ENCODE peak calls at places on chromosomes 4 and X, in eight cellular contexts. One of them, this sample, is unnamed.

GRCh38 chr4:173859091-173859713 is 329.2 kb upstream of the HAND2 start:
- DNase-seq in astrocyte: no peak
- DNase-seq in GM03348: no peak
- DNase-seq in lower leg skin: no peak
- DNase-seq in HT1080: no peak
- DNase-seq in NCI-H82: no peak
- DNase-seq in stimulated activated CD4-positive, alpha-beta T cell treated with anti-CD3 and anti-CD28 coated beads, Interleukin-2, amount 100 ng/mL, for 48 hours: no peak
- DNase-seq in endothelial cell: no peak
- DNase-seq in this sample: no peak

GRCh38 chrX:124260845-124261244 is 71.6 kb upstream of the TEX13D start:
- DNase-seq in astrocyte: no peak
- DNase-seq in HT1080: no peak
- DNase-seq in endothelial cell: no peak
- DNase-seq in GM03348: no peak
- DNase-seq in stimulated activated CD4-positive, alpha-beta T cell treated with anti-CD3 and anti-CD28 coated beads, Interleukin-2, amount 100 ng/mL, for 48 hours: no peak
- DNase-seq in lower leg skin: no peak
- DNase-seq in NCI-H82: no peak
- DNase-seq in this sample: no peak

GRCh38 chr4:110518889-110519490 is 43.0 kb downstream of the ENPEP start:
- DNase-seq in lower leg skin: no peak
- DNase-seq in astrocyte: no peak
- DNase-seq in HT1080: peak; percentile 34
- DNase-seq in stimulated activated CD4-positive, alpha-beta T cell treated with anti-CD3 and anti-CD28 coated beads, Interleukin-2, amount 100 ng/mL, for 48 hours: peak; percentile 5
- DNase-seq in GM03348: peak; percentile 21
- DNase-seq in NCI-H82: peak; percentile 52
- DNase-seq in endothelial cell: peak; percentile 52
- DNase-seq in this sample: no peak

GRCh38 chrX:39805825-39806224 is 291.9 kb downstream of the BCOR start:
- DNase-seq in astrocyte: no peak
- DNase-seq in lower leg skin: no peak
- DNase-seq in NCI-H82: peak; percentile 15
- DNase-seq in GM03348: no peak
- DNase-seq in stimulated activated CD4-positive, alpha-beta T cell treated with anti-CD3 and anti-CD28 coated beads, Interleukin-2, amount 100 ng/mL, for 48 hours: no peak
- DNase-seq in endothelial cell: no peak
- DNase-seq in HT1080: no peak
- DNase-seq in this sample: no peak

GRCh38 chr4:41364871-41365270 is 108.1 kb downstream of the UCHL1 start:
- DNase-seq in endothelial cell: no peak
- DNase-seq in GM03348: peak; percentile 33
- DNase-seq in HT1080: no peak
- DNase-seq in astrocyte: no peak
- DNase-seq in lower leg skin: no peak
- DNase-seq in NCI-H82: no peak
- DNase-seq in stimulated activated CD4-positive, alpha-beta T cell treated with anti-CD3 and anti-CD28 coated beads, Interleukin-2, amount 100 ng/mL, for 48 hours: no peak
- DNase-seq in this sample: no peak

GRCh38 chr4:77636902-77637301 is 31.3 kb downstream of the CXCL13 start:
- DNase-seq in lower leg skin: no peak
- DNase-seq in NCI-H82: no peak
- DNase-seq in astrocyte: peak; percentile 84
- DNase-seq in stimulated activated CD4-positive, alpha-beta T cell treated with anti-CD3 and anti-CD28 coated beads, Interleukin-2, amount 100 ng/mL, for 48 hours: no peak
- DNase-seq in HT1080: peak; percentile 94
- DNase-seq in endothelial cell: no peak
- DNase-seq in GM03348: no peak
- DNase-seq in this sample: no peak

GRCh38 chr4:88705805-88706518 is 8.3 kb upstream of the NAP1L5 start:
- DNase-seq in NCI-H82: no peak
- DNase-seq in stimulated activated CD4-positive, alpha-beta T cell treated with anti-CD3 and anti-CD28 coated beads, Interleukin-2, amount 100 ng/mL, for 48 hours: no peak
- DNase-seq in GM03348: peak; percentile 35
- DNase-seq in endothelial cell: no peak
- DNase-seq in HT1080: no peak
- DNase-seq in astrocyte: peak; percentile 59
- DNase-seq in lower leg skin: no peak
- DNase-seq in this sample: no peak

GRCh38 chrX:120251471-120252011 is 929 bp downstream of the ZBTB33 start:
- DNase-seq in HT1080: peak; percentile 21
- DNase-seq in lower leg skin: no peak
- DNase-seq in endothelial cell: peak; percentile 8
- DNase-seq in astrocyte: peak; percentile 12
- DNase-seq in GM03348: peak; percentile 26
- DNase-seq in NCI-H82: peak; percentile 51
- DNase-seq in stimulated activated CD4-positive, alpha-beta T cell treated with anti-CD3 and anti-CD28 coated beads, Interleukin-2, amount 100 ng/mL, for 48 hours: peak; percentile 11
- DNase-seq in this sample: no peak

GRCh38 chr4:32560306-32560705 is 1840.1 kb downstream of the PCDH7 start:
- DNase-seq in HT1080: peak; percentile 24
- DNase-seq in lower leg skin: no peak
- DNase-seq in endothelial cell: no peak
- DNase-seq in NCI-H82: no peak
- DNase-seq in astrocyte: peak; percentile 29
- DNase-seq in GM03348: peak; percentile 3
- DNase-seq in stimulated activated CD4-positive, alpha-beta T cell treated with anti-CD3 and anti-CD28 coated beads, Interleukin-2, amount 100 ng/mL, for 48 hours: no peak
- DNase-seq in this sample: no peak

GRCh38 chrX:107710617-107711391 is 64.8 kb downstream of the TSC22D3 start:
- DNase-seq in lower leg skin: peak; percentile 83
- DNase-seq in astrocyte: peak; percentile 92
- DNase-seq in HT1080: peak; percentile 91
- DNase-seq in stimulated activated CD4-positive, alpha-beta T cell treated with anti-CD3 and anti-CD28 coated beads, Interleukin-2, amount 100 ng/mL, for 48 hours: peak; percentile 18
- DNase-seq in NCI-H82: no peak
- DNase-seq in GM03348: peak; percentile 76
- DNase-seq in endothelial cell: no peak
- DNase-seq in this sample: no peak

GRCh38 chr4:125639182-125639621 is 324.4 kb downstream of the FAT4 start:
- DNase-seq in GM03348: peak; percentile 6
- DNase-seq in endothelial cell: no peak
- DNase-seq in stimulated activated CD4-positive, alpha-beta T cell treated with anti-CD3 and anti-CD28 coated beads, Interleukin-2, amount 100 ng/mL, for 48 hours: no peak
- DNase-seq in lower leg skin: no peak
- DNase-seq in NCI-H82: peak; percentile 30
- DNase-seq in astrocyte: peak; percentile 16
- DNase-seq in HT1080: peak; percentile 1
- DNase-seq in this sample: no peak

GRCh38 chrX:154334496-154334895 is 38.9 kb downstream of the TKTL1 start:
- DNase-seq in NCI-H82: no peak
- DNase-seq in astrocyte: no peak
- DNase-seq in lower leg skin: no peak
- DNase-seq in GM03348: no peak
- DNase-seq in stimulated activated CD4-positive, alpha-beta T cell treated with anti-CD3 and anti-CD28 coated beads, Interleukin-2, amount 100 ng/mL, for 48 hours: no peak
- DNase-seq in endothelial cell: no peak
- DNase-seq in HT1080: no peak
- DNase-seq in this sample: no peak

GRCh38 chr4:173025131-173025530 is 143.5 kb upstream of the GALNT7 start:
- DNase-seq in endothelial cell: peak; percentile 31
- DNase-seq in astrocyte: peak; percentile 62
- DNase-seq in NCI-H82: peak; percentile 68
- DNase-seq in GM03348: peak; percentile 79
- DNase-seq in stimulated activated CD4-positive, alpha-beta T cell treated with anti-CD3 and anti-CD28 coated beads, Interleukin-2, amount 100 ng/mL, for 48 hours: no peak
- DNase-seq in HT1080: peak; percentile 71
- DNase-seq in lower leg skin: no peak
- DNase-seq in this sample: no peak